ENCODE peak calls at places on chromosomes 6 and 20, in four cellular contexts. O is cardiac muscle cell, Y is WTC11, A is RPMI8226. T is an unnamed sample.

GRCh38 chr6:143015300-143015706 is 45.4 kb upstream of the AIG1 start:
- DNase-seq in O (no peak), Y (no peak), A (no peak), T (peak; percentile 11)

GRCh38 chr6:85669735-85670194 is 27.1 kb upstream of the SYNCRIP start:
- DNase-seq in O (no peak), Y (no peak), A (no peak), T (peak; percentile 45)

GRCh38 chr20:9916776-9917175 is 77.9 kb upstream of the PAK5 start:
- DNase-seq in O (no peak), Y (no peak), A (no peak), T (no peak)

GRCh38 chr6:16450285-16450684 is 211.9 kb downstream of the GMPR start:
- DNase-seq in O (no peak), Y (no peak), A (no peak), T (no peak)

GRCh38 chr6:75278474-75279077 is 6.0 kb downstream of the TMEM30A start:
- DNase-seq in O (no peak), Y (no peak), A (no peak), T (no peak)

GRCh38 chr6:57021086-57021720 is 25.3 kb upstream of the KIAA1586 start:
- DNase-seq in O (peak; percentile 46), Y (no peak), A (peak; percentile 45), T (peak; percentile 70)

GRCh38 chr6:90714319-90714718 is 127.4 kb upstream of the MAP3K7 start:
- DNase-seq in O (no peak), Y (no peak), A (no peak), T (no peak)

GRCh38 chr6:110116258-110116657 is 63.2 kb downstream of the WASF1 start:
- DNase-seq in O (no peak), Y (peak; percentile 22), A (no peak), T (no peak)

GRCh38 chr6:13526339-13526717 is 38.9 kb upstream of the GFOD1 start:
- DNase-seq in O (no peak), Y (no peak), A (no peak), T (no peak)

GRCh38 chr6:39233333-39233732 is 4.1 kb upstream of the KCNK5 start:
- DNase-seq in O (no peak), Y (no peak), A (no peak), T (no peak)

GRCh38 chr20:1941226-1941625 is 46.0 kb downstream of the SIRPA start:
- DNase-seq in O (no peak), Y (no peak), A (no peak), T (no peak)

GRCh38 chr6:6026513-6027205 is 19.9 kb upstream of the NRN1 start:
- DNase-seq in O (no peak), Y (no peak), A (no peak), T (no peak)

GRCh38 chr6:44062771-44063560 is 64.3 kb downstream of the MRPL14 start:
- DNase-seq in O (no peak), Y (peak; percentile 92), A (peak; percentile 47), T (peak; percentile 49)